ENCODE peak calls at places on chromosomes 11 and 22, in five cellular contexts. R, U, W, Q and S are unnamed samples.

GRCh38 chr22:36086170-36086490 is 57.5 kb upstream of the RBFOX2 start:
- DNase-seq in R (no peak), U (no peak), W (no peak), Q (peak; percentile 11), S (no peak)

GRCh38 chr11:112292785-112293407 is 32.2 kb upstream of the PLET1 start:
- DNase-seq in R (no peak), U (no peak), W (no peak), Q (no peak), S (no peak)

GRCh38 chr11:13434247-13435205 is 28.5 kb downstream of the BTBD10 start:
- DNase-seq in R (no peak), U (no peak), W (no peak), Q (no peak), S (no peak)

GRCh38 chr11:4683020-4683419 is 14.6 kb downstream of the OR51E2 start:
- DNase-seq in R (no peak), U (no peak), W (no peak), Q (no peak), S (no peak)

GRCh38 chr11:469684-470667 is 19.9 kb downstream of the PTDSS2 start:
- DNase-seq in R (no peak), U (peak; percentile 79), W (no peak), Q (peak; percentile 69), S (no peak)

GRCh38 chr11:122202161-122202950 is 86.3 kb upstream of the BLID start:
- DNase-seq in R (no peak), U (no peak), W (no peak), Q (peak; percentile 67), S (no peak)

GRCh38 chr11:134034496-134035381 is 34.1 kb upstream of the JAM3 start:
- DNase-seq in R (peak; percentile 25), U (no peak), W (no peak), Q (no peak), S (no peak)

GRCh38 chr11:94934362-94934761 is 39.0 kb downstream of the CWC15 start:
- DNase-seq in R (no peak), U (no peak), W (no peak), Q (no peak), S (no peak)

GRCh38 chr11:109133159-109133558 is 288.8 kb upstream of the C11orf87 start:
- DNase-seq in R (no peak), U (no peak), W (no peak), Q (no peak), S (no peak)

GRCh38 chr11:88629496-88629895 is 292.0 kb upstream of the CTSC start:
- DNase-seq in R (no peak), U (no peak), W (no peak), Q (no peak), S (no peak)

GRCh38 chr11:110759972-110760381 is 47.7 kb upstream of the ARHGAP20 start:
- DNase-seq in R (no peak), U (no peak), W (no peak), Q (peak; percentile 53), S (no peak)

GRCh38 chr11:73325036-73325981 is 17.2 kb downstream of the ARHGEF17 start:
- DNase-seq in R (no peak), U (no peak), W (no peak), Q (no peak), S (peak; percentile 47)

GRCh38 chr11:34757026-34757451 is 136.1 kb downstream of the EHF start:
- DNase-seq in R (no peak), U (no peak), W (no peak), Q (peak; percentile 55), S (no peak)

GRCh38 chr22:49298834-49299750 is 528.6 kb downstream of the BRD1 start:
- DNase-seq in R (peak; percentile 6), U (peak; percentile 53), W (no peak), Q (no peak), S (no peak)

GRCh38 chr11:125457814-125458343 is 38.2 kb downstream of the FEZ1 start:
- DNase-seq in R (no peak), U (no peak), W (no peak), Q (peak; percentile 7), S (peak; percentile 72)

GRCh38 chr11:121839821-121840220 is 276.2 kb downstream of the BLID start:
- DNase-seq in R (no peak), U (no peak), W (no peak), Q (no peak), S (no peak)

GRCh38 chr11:126436209-126436608 is 80.7 kb downstream of the ST3GAL4 start:
- DNase-seq in R (no peak), U (no peak), W (no peak), Q (no peak), S (peak; percentile 38)

GRCh38 chr22:26526165-26526564 is 13.9 kb upstream of the TFIP11 start:
- DNase-seq in R (no peak), U (no peak), W (no peak), Q (no peak), S (no peak)

GRCh38 chr22:27482414-27482813 is 319.1 kb downstream of the MN1 start:
- DNase-seq in R (no peak), U (no peak), W (no peak), Q (no peak), S (no peak)

GRCh38 chr11:85705805-85706204 is 19.8 kb upstream of the CCDC89 start:
- DNase-seq in R (no peak), U (no peak), W (no peak), Q (no peak), S (no peak)

GRCh38 chr22:37000676-37001534 is 18.3 kb downstream of the TST start:
- DNase-seq in R (no peak), U (no peak), W (no peak), Q (no peak), S (no peak)

GRCh38 chr11:76243157-76243556 is 36.9 kb upstream of the WNT11 start:
- DNase-seq in R (no peak), U (no peak), W (no peak), Q (no peak), S (no peak)

GRCh38 chr11:203945-204586 is 3.1 kb downstream of the BET1L start:
- DNase-seq in R (no peak), U (peak; percentile 52), W (no peak), Q (no peak), S (no peak)

GRCh38 chr11:63535734-63536133 is 874 bp upstream of the PLAAT4 start:
- DNase-seq in R (peak; percentile 56), U (no peak), W (no peak), Q (no peak), S (no peak)

GRCh38 chr11:101487775-101488174 is 96.0 kb downstream of the TRPC6 start:
- DNase-seq in R (no peak), U (no peak), W (no peak), Q (no peak), S (no peak)

GRCh38 chr11:2911088-2912037 is 17.9 kb downstream of the PHLDA2 start:
- DNase-seq in R (no peak), U (no peak), W (no peak), Q (peak; percentile 47), S (no peak)
- H3K4me1 ChIP-seq in R (peaks cover 23% of the 10 kb centered on the region), U (peaks cover 4% of the 10 kb centered on the region), W (peaks cover 23% of the 10 kb centered on the region), Q (peaks cover 29% of the 10 kb centered on the region), S (peaks cover 36% of the 10 kb centered on the region)

DNA sequence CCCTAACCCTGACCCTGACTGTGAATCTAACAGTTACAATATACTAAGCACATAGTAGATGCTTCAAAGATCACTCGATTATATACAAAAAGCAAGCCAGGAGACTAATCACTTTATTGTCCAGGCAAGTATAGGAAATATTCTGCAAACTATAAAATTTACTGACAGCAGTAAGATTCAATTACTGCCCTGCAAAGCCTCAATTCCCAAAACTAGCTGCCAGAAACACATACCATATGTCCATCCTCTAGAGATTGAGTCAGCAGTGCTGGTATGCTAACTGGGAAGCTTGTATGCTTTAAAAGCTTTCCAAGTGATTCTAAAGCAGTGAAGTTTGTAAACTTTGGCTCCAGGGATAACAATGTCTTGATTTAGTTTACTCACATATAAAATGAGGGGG is 26.1 kb downstream of the CSTF3 start:
- DNase-seq in R (no peak), U (no peak), W (no peak), Q (no peak), S (no peak)
- H3K4me1 ChIP-seq in R (no peaks in the 10 kb centered on the region), U (peaks cover 6% of the 10 kb centered on the region), W (no peaks in the 10 kb centered on the region), Q (no peaks in the 10 kb centered on the region), S (peaks cover 8% of the 10 kb centered on the region)

GRCh38 chr11:128464878-128465277 is 122.5 kb downstream of the ETS1 start:
- DNase-seq in R (no peak), U (no peak), W (no peak), Q (no peak), S (no peak)
- H3K4me1 ChIP-seq in R (peaks cover 98% of the 10 kb centered on the region), U (peaks cover 59% of the 10 kb centered on the region), W (peaks cover 18% of the 10 kb centered on the region), Q (peaks cover 28% of the 10 kb centered on the region), S (peaks cover 81% of the 10 kb centered on the region)

GRCh38 chr11:61335355-61335710 is 2.3 kb downstream of the TKFC start:
- DNase-seq in R (no peak), U (no peak), W (no peak), Q (no peak), S (no peak)
- H3K4me1 ChIP-seq in R (peaks cover 36% of the 10 kb centered on the region), U (peaks cover 26% of the 10 kb centered on the region), W (peaks cover 25% of the 10 kb centered on the region), Q (peaks cover 28% of the 10 kb centered on the region), S (peaks cover 47% of the 10 kb centered on the region)

DNA sequence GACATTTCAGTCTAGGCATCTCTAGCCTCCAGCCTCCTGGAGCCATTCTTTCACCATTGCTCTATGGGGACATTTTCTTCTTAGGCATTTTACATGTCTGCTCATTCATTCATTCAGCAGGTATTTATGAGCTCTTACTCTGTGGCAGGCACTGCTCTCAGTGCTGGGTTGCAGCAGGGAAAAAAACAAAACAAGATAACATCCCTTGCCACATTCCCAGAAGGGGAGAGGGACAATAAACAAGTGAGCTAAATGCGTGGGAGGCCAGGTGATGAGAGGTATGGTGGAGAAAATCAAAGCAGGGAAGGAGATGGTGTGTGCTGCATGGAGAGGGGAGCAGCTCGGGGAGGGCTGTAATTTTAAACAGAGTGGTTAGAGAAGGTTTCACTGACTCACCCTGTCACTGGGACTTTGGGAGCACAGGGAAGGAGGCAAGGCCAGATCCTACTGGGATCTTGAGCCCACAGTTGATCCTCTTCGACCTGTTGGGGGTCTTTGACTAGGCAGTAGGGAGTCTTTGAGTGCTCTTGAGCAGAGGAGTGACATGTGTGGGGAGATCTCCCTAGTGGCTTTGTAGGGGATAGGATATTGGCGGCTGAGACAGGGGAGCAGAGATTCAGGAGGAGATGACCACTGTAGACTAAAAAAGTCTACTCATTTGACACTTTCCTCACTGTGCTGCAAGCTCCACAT is 17.0 kb downstream of the MICAL2 start:
- DNase-seq in R (no peak), U (no peak), W (no peak), Q (no peak), S (no peak)
- H3K4me1 ChIP-seq in R (peaks cover 5% of the 10 kb centered on the region), U (peaks cover 51% of the 10 kb centered on the region), W (peaks cover 22% of the 10 kb centered on the region), Q (peaks cover 32% of the 10 kb centered on the region), S (peaks cover 81% of the 10 kb centered on the region)